ENCODE peak calls at places on chromosome 14, in four cellular contexts. S is GM23248, D is prostate gland, J is uterus. C is an unnamed sample.

GRCh38 chr14:54355698-54356097 is 41.1 kb upstream of the CDKN3 start:
- DNase-seq in D (no peak), S (peak; percentile 21), J (no peak), C (no peak)

GRCh38 chr14:59060841-59061240 is 127.6 kb upstream of the DAAM1 start:
- DNase-seq in S (no peak), J (no peak), D (no peak), C (no peak)

GRCh38 chr14:48686650-48687049 is 899.5 kb downstream of the RPS29 start:
- DNase-seq in S (no peak), D (no peak), J (no peak), C (no peak)

GRCh38 chr14:69845787-69846186 is 33.4 kb upstream of the SMOC1 start:
- DNase-seq in S (peak; percentile 9), D (no peak), J (no peak), C (peak; percentile 23)

GRCh38 chr14:79698218-79698617 is 513.1 kb downstream of the DIO2 start:
- DNase-seq in S (no peak), D (no peak), J (no peak), C (no peak)

GRCh38 chr14:54364555-54365415 is 32.0 kb upstream of the CDKN3 start:
- DNase-seq in D (peak; percentile 15), J (peak; percentile 57), S (peak; percentile 81), C (peak; percentile 82)

GRCh38 chr14:61710853-61711817 is 15.8 kb downstream of the HIF1A start:
- DNase-seq in D (peak; percentile 31), J (no peak), S (peak; percentile 39), C (no peak)

GRCh38 chr14:100017578-100017977 is 47.6 kb upstream of the EVL start:
- DNase-seq in D (no peak), J (no peak), S (peak; percentile 46), C (no peak)

GRCh38 chr14:50967719-50968266 is 23.5 kb upstream of the PYGL start:
- DNase-seq in D (no peak), S (peak; percentile 22), J (no peak), C (no peak)

GRCh38 chr14:61564623-61565091 is 130.7 kb upstream of the HIF1A start:
- DNase-seq in J (no peak), S (peak; percentile 97), D (no peak), C (peak; percentile 76)

GRCh38 chr14:34043627-34044372 is 92.9 kb upstream of the EGLN3 start:
- DNase-seq in J (no peak), S (peak; percentile 17), D (no peak), C (no peak)

GRCh38 chr14:102071283-102071998 is 15.4 kb downstream of the HSP90AA1 start:
- DNase-seq in J (no peak), S (peak; percentile 57), D (no peak), C (no peak)

GRCh38 chr14:55752580-55753365 is 172.8 kb downstream of the KTN1 start:
- DNase-seq in J (no peak), D (peak; percentile 81), S (peak; percentile 39), C (peak; percentile 56)

DNA sequence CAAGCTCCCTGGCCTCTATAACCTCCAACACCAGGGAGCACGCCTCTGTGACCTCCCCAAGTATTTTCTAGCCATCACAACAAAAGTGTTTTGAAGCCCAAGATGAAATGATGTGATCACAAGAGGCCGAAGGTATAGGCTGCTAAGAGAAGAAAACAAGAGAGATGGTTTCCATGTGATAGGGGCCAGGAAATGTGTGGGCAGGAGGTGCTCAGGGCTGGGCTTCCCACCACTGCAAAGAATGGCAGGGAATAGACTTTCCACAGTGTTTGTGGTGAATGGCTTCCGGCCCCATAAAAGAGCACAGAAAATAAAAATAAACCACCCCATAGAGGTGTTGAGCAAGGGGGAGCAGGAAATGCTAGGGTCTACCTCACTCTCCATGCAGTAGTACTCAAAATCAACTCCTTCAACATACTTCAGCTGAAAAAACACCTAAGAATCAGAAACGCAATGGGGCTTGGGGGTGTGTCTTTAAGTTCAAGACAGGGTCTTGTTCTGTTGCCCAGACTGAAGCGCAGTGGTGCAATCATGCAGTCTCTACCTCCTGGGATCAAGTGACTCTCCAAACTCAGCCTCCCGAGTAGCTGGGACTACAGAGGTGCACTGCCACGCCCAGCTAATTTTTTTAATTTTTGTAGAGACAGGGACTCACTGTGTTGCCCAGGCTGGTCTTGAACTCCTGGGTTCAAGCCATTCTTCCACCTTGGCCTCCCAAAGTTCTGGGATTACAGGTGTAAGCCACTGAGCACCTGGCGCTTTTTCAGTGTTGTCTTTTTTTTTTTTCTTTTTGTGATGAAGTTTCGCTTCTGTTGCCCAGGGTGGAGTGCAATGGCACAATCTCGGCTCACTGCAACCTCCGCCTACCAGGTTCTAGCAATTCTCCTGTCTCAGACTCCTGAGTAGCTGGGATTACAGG is 27.1 kb downstream of the DAD1 start:
- DNase-seq in S (no peak), J (no peak), D (no peak), C (no peak)
- H3K4me3 ChIP-seq in S (no peak overlapping the region), J (no peak overlapping the region), D (no peak overlapping the region), C (no peak overlapping the region)

GRCh38 chr14:88825078-88825458 is 617 bp downstream of the TTC8 start:
- DNase-seq in J (no peak), S (peak; percentile 63), D (no peak), C (no peak)

GRCh38 chr14:88821888-88822287 is 2.6 kb upstream of the TTC8 start:
- DNase-seq in S (no peak), J (no peak), D (no peak), C (no peak)

GRCh38 chr14:88823968-88824313 is 510 bp upstream of the TTC8 start:
- DNase-seq in J (no peak), S (no peak), D (no peak), C (no peak)

GRCh38 chr14:88824314-88825077 is at the start of gene TTC8:
- DNase-seq in S (peak; percentile 97), J (peak; percentile 83), D (peak; percentile 85), C (peak; percentile 83)

GRCh38 chr14:88825503-88825902 is 1.1 kb downstream of the TTC8 start:
- DNase-seq in J (no peak), D (no peak), S (no peak), C (no peak)
- H3K4me3 ChIP-seq in J (no peak overlapping the region), D (no peak overlapping the region), S (peak overlapping the region; percentile 92), C (peak overlapping the region; percentile 73)

GRCh38 chr14:96126783-96127271 is 77.8 kb upstream of the BDKRB2 start:
- DNase-seq in D (no peak), S (no peak), J (no peak), C (no peak)
- H3K4me3 ChIP-seq in D (no peak overlapping the region), S (no peak overlapping the region), J (no peak overlapping the region), C (no peak overlapping the region)

DNA sequence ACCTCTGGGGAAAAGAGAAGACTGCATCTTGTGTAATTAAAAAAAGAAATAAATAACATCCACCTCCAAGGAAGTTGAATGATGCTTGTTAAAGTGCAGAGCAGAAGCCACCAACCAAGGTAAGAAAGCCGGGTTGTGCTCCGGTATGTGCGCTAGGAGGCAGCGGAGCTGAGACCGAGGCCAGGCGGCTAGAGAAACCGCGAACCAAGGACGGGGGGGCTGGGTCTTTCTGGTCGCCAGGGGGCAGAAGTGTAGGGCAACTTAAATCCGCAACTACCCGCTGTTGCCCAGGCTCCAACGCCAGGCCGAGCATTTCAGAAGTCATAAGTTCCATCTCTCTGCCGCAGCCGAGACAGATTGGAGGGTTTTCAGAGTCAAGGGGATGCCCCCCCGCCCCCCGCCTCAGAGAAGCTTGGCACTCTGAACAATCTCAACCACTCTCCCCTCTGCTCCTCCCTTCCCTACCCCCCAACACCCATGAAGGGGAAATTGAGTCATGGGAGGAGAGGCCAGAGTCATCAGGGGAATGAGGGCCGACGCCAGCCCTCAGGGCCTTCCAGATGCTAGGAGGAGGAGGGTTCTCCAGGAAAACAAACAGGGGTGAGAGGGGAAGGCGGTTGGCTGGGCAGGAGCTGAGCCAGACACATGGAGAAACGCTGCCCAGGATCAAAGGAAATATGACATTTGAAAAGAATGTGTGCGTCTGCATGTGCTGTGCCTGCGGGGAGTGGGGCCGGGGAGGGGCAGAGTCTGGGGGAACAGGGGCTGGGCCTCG is 2.2 kb upstream of the NFATC4 start:
- DNase-seq in S (peak; percentile 95), J (peak; percentile 91), D (peak; percentile 90), C (peak; percentile 80)
- H3K4me3 ChIP-seq in S (peak overlapping the region; percentile 98), J (peak overlapping the region; percentile 81), D (peak overlapping the region; percentile 46), C (peak overlapping the region; percentile 61)

GRCh38 chr14:105433161-105433605 is 13.6 kb downstream of the MTA1 start:
- DNase-seq in J (no peak), D (no peak), S (no peak), C (no peak)
- H3K4me3 ChIP-seq in J (no peak overlapping the region), D (no peak overlapping the region), S (no peak overlapping the region), C (no peak overlapping the region)

GRCh38 chr14:67269338-67270060 is 28.3 kb downstream of the PALS1 start:
- DNase-seq in D (no peak), S (peak; percentile 88), J (no peak), C (no peak)
- H3K4me3 ChIP-seq in D (no peak overlapping the region), S (peak overlapping the region; percentile 66), J (no peak overlapping the region), C (peak overlapping the region; percentile 9)

C was measured in MG63.